ENCODE peak calls at places on chromosomes 4 and X, in seven cellular contexts. L is right lobe of liver, A is ovary, J is stomach, X is PC-3, D is HCT116, Y is fibroblast of lung. F is an unnamed sample.

GRCh38 chrX:94058728-94059382 is 384.8 kb downstream of the FAM133A start:
- DNase-seq in L (no peak), A (no peak), J (no peak), X (peak; percentile 39), D (no peak), Y (no peak), F (peak; percentile 17)

GRCh38 chrX:39848900-39849299 is 248.9 kb downstream of the BCOR start:
- DNase-seq in L (no peak), A (peak; percentile 42), J (no peak), X (peak; percentile 58), D (no peak), Y (peak; percentile 88), F (no peak)

GRCh38 chr4:76752911-76753494 is 144.9 kb downstream of the SOWAHB start:
- DNase-seq in L (no peak), A (no peak), J (no peak), X (peak; percentile 84), D (peak; percentile 64), Y (peak; percentile 100), F (no peak)

GRCh38 chr4:158209825-158210807 is at the start of gene TMEM144:
- DNase-seq in L (peak; percentile 91), A (peak; percentile 92), J (peak; percentile 89), X (peak; percentile 88), D (peak; percentile 89), Y (peak; percentile 79), F (peak; percentile 96)

GRCh38 chr4:173834151-173834550 is 304.1 kb upstream of the HAND2 start:
- DNase-seq in L (no peak), A (no peak), J (no peak), X (peak; percentile 19), D (peak; percentile 13), Y (peak; percentile 8), F (no peak)

GRCh38 chr4:73683033-73683432 is 57.3 kb upstream of the CXCL8 start:
- DNase-seq in L (no peak), A (no peak), J (no peak), X (peak; percentile 98), D (no peak), Y (no peak), F (no peak)

GRCh38 chrX:318068-318738 is 393 bp downstream of the GTPBP6 start:
- DNase-seq in L (peak; percentile 98), A (peak; percentile 99), J (peak; percentile 99), X (peak; percentile 96), D (peak; percentile 97), Y (peak; percentile 98), F (peak; percentile 95)

GRCh38 chr4:73206236-73206635 is 52.4 kb downstream of the ANKRD17 start:
- DNase-seq in L (no peak), A (no peak), J (no peak), X (no peak), D (no peak), Y (no peak), F (no peak)

GRCh38 chrX:40260123-40260751 is 162.5 kb upstream of the BCOR start:
- DNase-seq in L (no peak), A (no peak), J (no peak), X (no peak), D (no peak), Y (no peak), F (no peak)

GRCh38 chr4:107862658-107863057 is 37.9 kb downstream of the SGMS2 start:
- DNase-seq in L (no peak), A (no peak), J (peak; percentile 49), X (peak; percentile 92), D (peak; percentile 82), Y (peak; percentile 37), F (no peak)

GRCh38 chrX:119758682-119759332 is 419 bp downstream of the SOWAHD start:
- DNase-seq in L (no peak), A (peak; percentile 22), J (peak; percentile 43), X (no peak), D (no peak), Y (no peak), F (no peak)

GRCh38 chr4:825969-826330 is at the start of gene CPLX1:
- DNase-seq in L (no peak), A (no peak), J (peak; percentile 39), X (peak; percentile 6), D (no peak), Y (no peak), F (no peak)

GRCh38 chrX:105315301-105315700 is 94.8 kb upstream of the TEX13A start:
- DNase-seq in L (no peak), A (no peak), J (no peak), X (peak; percentile 82), D (no peak), Y (peak; percentile 64), F (no peak)

GRCh38 chrX:45172890-45173289 is 27.8 kb downstream of the DIPK2B start:
- DNase-seq in L (no peak), A (no peak), J (no peak), X (peak; percentile 90), D (peak; percentile 21), Y (peak; percentile 58), F (no peak)

GRCh38 chrX:13901354-13901753 is 84.5 kb upstream of the GPM6B start:
- DNase-seq in L (no peak), A (no peak), J (no peak), X (no peak), D (no peak), Y (no peak), F (no peak)

GRCh38 chr4:147428583-147428982 is 52.3 kb upstream of the EDNRA start:
- DNase-seq in L (no peak), A (no peak), J (no peak), X (peak; percentile 68), D (no peak), Y (no peak), F (no peak)

GRCh38 chrX:49919617-49920016 is 2.8 kb upstream of the CLCN5 start:
- DNase-seq in L (no peak), A (peak; percentile 85), J (peak; percentile 55), X (peak; percentile 34), D (no peak), Y (peak; percentile 55), F (no peak)

GRCh38 chr4:53541577-53542206 is 49.6 kb downstream of the LNX1 start:
- DNase-seq in L (no peak), A (no peak), J (no peak), X (peak; percentile 83), D (no peak), Y (peak; percentile 95), F (no peak)

GRCh38 chr4:117093581-117093980 is 8.2 kb upstream of the TRAM1L1 start:
- DNase-seq in L (no peak), A (no peak), J (no peak), X (peak; percentile 22), D (no peak), Y (peak; percentile 35), F (no peak)

GRCh38 chr4:24472514-24473308 is 111.6 kb downstream of the DHX15 start:
- DNase-seq in L (peak; percentile 86), A (peak; percentile 81), J (peak; percentile 76), X (peak; percentile 65), D (peak; percentile 50), Y (peak; percentile 88), F (peak; percentile 71)

GRCh38 chr4:161949941-161950725 is 213.7 kb downstream of the FSTL5 start:
- DNase-seq in L (no peak), A (no peak), J (no peak), X (no peak), D (no peak), Y (no peak), F (no peak)

GRCh38 chrX:77527233-77528001 is 80.2 kb downstream of the FGF16 start:
- DNase-seq in L (no peak), A (peak; percentile 47), J (no peak), X (no peak), D (no peak), Y (peak; percentile 42), F (peak; percentile 49)

GRCh38 chrX:9538544-9539045 is 73.7 kb downstream of the TBL1X start:
- DNase-seq in L (no peak), A (no peak), J (no peak), X (no peak), D (no peak), Y (no peak), F (no peak)

GRCh38 chr4:104394409-104394813 is 100.3 kb downstream of the CXXC4 start:
- DNase-seq in L (no peak), A (no peak), J (no peak), X (no peak), D (no peak), Y (no peak), F (peak; percentile 51)

GRCh38 chrX:69179380-69179911 is 14.2 kb upstream of the PJA1 start:
- DNase-seq in L (no peak), A (peak; percentile 62), J (no peak), X (no peak), D (no peak), Y (peak; percentile 24), F (peak; percentile 63)

GRCh38 chrX:38717871-38718270 is 83.4 kb upstream of the MID1IP1 start:
- DNase-seq in L (no peak), A (no peak), J (no peak), X (peak; percentile 46), D (peak; percentile 16), Y (peak; percentile 26), F (no peak)
- TF ChIP-seq CTCF in L (peak; percentile 34), A (no peak), J (no peak), X (peak; percentile 69), D (peak; percentile 55), Y (peak; percentile 56), F (peak; percentile 49)

GRCh38 chrX:71216446-71216845 is 6.6 kb upstream of the GJB1 start:
- DNase-seq in L (no peak), A (no peak), J (no peak), X (no peak), D (no peak), Y (no peak), F (no peak)

GRCh38 chrX:71217298-71217697 is 5.7 kb upstream of the GJB1 start:
- DNase-seq in L (peak; percentile 79), A (no peak), J (no peak), X (no peak), D (no peak), Y (no peak), F (no peak)

GRCh38 chrX:71214152-71214551 is 8.9 kb upstream of the GJB1 start:
- DNase-seq in L (no peak), A (no peak), J (no peak), X (no peak), D (no peak), Y (no peak), F (no peak)

GRCh38 chrX:71214604-71215334 is 8.3 kb upstream of the GJB1 start:
- DNase-seq in L (peak; percentile 93), A (no peak), J (peak; percentile 70), X (no peak), D (no peak), Y (no peak), F (no peak)

GRCh38 chrX:71215335-71215912 is 7.6 kb upstream of the GJB1 start:
- DNase-seq in L (no peak), A (no peak), J (peak; percentile 40), X (no peak), D (no peak), Y (no peak), F (no peak)
- H3K27ac ChIP-seq in L (peak overlapping the region; percentile 31), A (no peak overlapping the region), J (peak overlapping the region; percentile 67), X (no peak overlapping the region), D (no peak overlapping the region), Y (no peak overlapping the region), F (no peak overlapping the region)

DNA sequence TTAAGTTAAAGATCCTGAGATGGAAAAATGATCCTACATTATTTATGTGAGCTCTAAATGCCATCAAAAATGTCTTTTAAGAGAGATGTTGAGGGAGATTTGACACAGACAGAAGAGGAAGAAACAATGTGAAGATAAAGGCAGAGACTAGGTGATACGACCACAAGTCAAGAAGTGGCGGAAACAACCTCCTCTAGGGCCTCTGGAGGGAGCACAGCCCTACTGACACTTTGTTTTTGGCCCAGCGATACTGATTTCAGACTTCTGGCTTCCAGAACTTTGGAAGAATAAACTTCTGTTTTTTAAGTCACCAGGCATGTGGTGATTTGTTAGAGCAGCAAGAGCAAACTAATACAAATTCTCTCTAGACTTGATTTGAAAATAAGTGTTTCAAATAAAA is 1216.1 kb downstream of the FSTL5 start:
- DNase-seq in L (no peak), A (no peak), J (no peak), X (no peak), D (no peak), Y (no peak), F (no peak)
- TF ChIP-seq CTCF in L (no peak), A (no peak), J (no peak), X (no peak), D (no peak), Y (no peak), F (no peak)

GRCh38 chrX:154021131-154021611 is 1.5 kb upstream of the IRAK1 start:
- DNase-seq in L (no peak), A (no peak), J (no peak), X (no peak), D (no peak), Y (peak; percentile 46), F (no peak)
- H3K27ac ChIP-seq in L (no peak overlapping the region), A (no peak overlapping the region), J (peak overlapping the region; percentile 14), X (no peak overlapping the region), D (peak overlapping the region; percentile 88), Y (peak overlapping the region; percentile 77), F (no peak overlapping the region)

F was measured in dorsolateral prefrontal cortex.